ENCODE peak calls at places on chromosomes 11 and 22, in seven cellular contexts. One of them, this sample, is unnamed.

GRCh38 chr11:76803811-76804600 is 20.9 kb downstream of the TSKU start:
- DNase-seq in stimulated activated naive CD8-positive, alpha-beta T cell treated with anti-CD3 and anti-CD28 coated beads, Interleukin-15, amount 100 ng/mL, for 72 hours: peak; percentile 62
- DNase-seq in H54: no peak
- DNase-seq in GM23248: peak; percentile 92
- DNase-seq in NCI-H1417: no peak
- DNase-seq in amygdala: no peak
- DNase-seq in HCEC 1CT: no peak
- DNase-seq in this sample: no peak

GRCh38 chr22:38120359-38121110 is 10.1 kb upstream of the BAIAP2L2 start:
- DNase-seq in stimulated activated naive CD8-positive, alpha-beta T cell treated with anti-CD3 and anti-CD28 coated beads, Interleukin-15, amount 100 ng/mL, for 72 hours: no peak
- DNase-seq in H54: no peak
- DNase-seq in GM23248: no peak
- DNase-seq in NCI-H1417: no peak
- DNase-seq in amygdala: no peak
- DNase-seq in HCEC 1CT: no peak
- DNase-seq in this sample: no peak

GRCh38 chr22:37230673-37231405 is 13.2 kb downstream of the RAC2 start:
- DNase-seq in stimulated activated naive CD8-positive, alpha-beta T cell treated with anti-CD3 and anti-CD28 coated beads, Interleukin-15, amount 100 ng/mL, for 72 hours: peak; percentile 79
- DNase-seq in H54: no peak
- DNase-seq in GM23248: no peak
- DNase-seq in NCI-H1417: no peak
- DNase-seq in amygdala: no peak
- DNase-seq in HCEC 1CT: no peak
- DNase-seq in this sample: no peak

GRCh38 chr11:76783901-76784813 is 1.0 kb downstream of the TSKU start:
- DNase-seq in stimulated activated naive CD8-positive, alpha-beta T cell treated with anti-CD3 and anti-CD28 coated beads, Interleukin-15, amount 100 ng/mL, for 72 hours: no peak
- DNase-seq in H54: peak; percentile 79
- DNase-seq in GM23248: peak; percentile 95
- DNase-seq in NCI-H1417: peak; percentile 61
- DNase-seq in amygdala: no peak
- DNase-seq in HCEC 1CT: peak; percentile 64
- DNase-seq in this sample: peak; percentile 83

GRCh38 chr11:26621147-26621546 is 49.1 kb upstream of the MUC15 start:
- DNase-seq in stimulated activated naive CD8-positive, alpha-beta T cell treated with anti-CD3 and anti-CD28 coated beads, Interleukin-15, amount 100 ng/mL, for 72 hours: no peak
- DNase-seq in H54: peak; percentile 26
- DNase-seq in GM23248: peak; percentile 93
- DNase-seq in NCI-H1417: no peak
- DNase-seq in amygdala: no peak
- DNase-seq in HCEC 1CT: peak; percentile 93
- DNase-seq in this sample: peak; percentile 49

GRCh38 chr11:86172894-86173293 is 71.7 kb upstream of the EED start:
- DNase-seq in stimulated activated naive CD8-positive, alpha-beta T cell treated with anti-CD3 and anti-CD28 coated beads, Interleukin-15, amount 100 ng/mL, for 72 hours: no peak
- DNase-seq in H54: no peak
- DNase-seq in GM23248: peak; percentile 67
- DNase-seq in NCI-H1417: no peak
- DNase-seq in amygdala: no peak
- DNase-seq in HCEC 1CT: no peak
- DNase-seq in this sample: no peak

GRCh38 chr22:50723991-50724390 is 14.0 kb upstream of the ACR start:
- DNase-seq in stimulated activated naive CD8-positive, alpha-beta T cell treated with anti-CD3 and anti-CD28 coated beads, Interleukin-15, amount 100 ng/mL, for 72 hours: no peak
- DNase-seq in H54: no peak
- DNase-seq in GM23248: no peak
- DNase-seq in NCI-H1417: no peak
- DNase-seq in amygdala: no peak
- DNase-seq in HCEC 1CT: no peak
- DNase-seq in this sample: no peak

GRCh38 chr11:105799263-105799662 is 189.4 kb downstream of the GRIA4 start:
- DNase-seq in stimulated activated naive CD8-positive, alpha-beta T cell treated with anti-CD3 and anti-CD28 coated beads, Interleukin-15, amount 100 ng/mL, for 72 hours: no peak
- DNase-seq in H54: no peak
- DNase-seq in GM23248: no peak
- DNase-seq in NCI-H1417: no peak
- DNase-seq in amygdala: no peak
- DNase-seq in HCEC 1CT: no peak
- DNase-seq in this sample: no peak

GRCh38 chr22:46701262-46701661 is 36.8 kb downstream of the CERK start:
- DNase-seq in stimulated activated naive CD8-positive, alpha-beta T cell treated with anti-CD3 and anti-CD28 coated beads, Interleukin-15, amount 100 ng/mL, for 72 hours: no peak
- DNase-seq in H54: no peak
- DNase-seq in GM23248: no peak
- DNase-seq in NCI-H1417: no peak
- DNase-seq in amygdala: no peak
- DNase-seq in HCEC 1CT: no peak
- DNase-seq in this sample: no peak

GRCh38 chr11:102639656-102640055 is 14.5 kb upstream of the MMP20 start:
- DNase-seq in stimulated activated naive CD8-positive, alpha-beta T cell treated with anti-CD3 and anti-CD28 coated beads, Interleukin-15, amount 100 ng/mL, for 72 hours: no peak
- DNase-seq in H54: no peak
- DNase-seq in GM23248: no peak
- DNase-seq in NCI-H1417: no peak
- DNase-seq in amygdala: no peak
- DNase-seq in HCEC 1CT: no peak
- DNase-seq in this sample: no peak

GRCh38 chr11:124841765-124842700 is 23.2 kb upstream of the ROBO3 start:
- DNase-seq in stimulated activated naive CD8-positive, alpha-beta T cell treated with anti-CD3 and anti-CD28 coated beads, Interleukin-15, amount 100 ng/mL, for 72 hours: no peak
- DNase-seq in H54: no peak
- DNase-seq in GM23248: no peak
- DNase-seq in NCI-H1417: peak; percentile 58
- DNase-seq in amygdala: no peak
- DNase-seq in HCEC 1CT: no peak
- DNase-seq in this sample: no peak

GRCh38 chr11:107769189-107769588 is 57.3 kb upstream of the SLN start:
- DNase-seq in stimulated activated naive CD8-positive, alpha-beta T cell treated with anti-CD3 and anti-CD28 coated beads, Interleukin-15, amount 100 ng/mL, for 72 hours: no peak
- DNase-seq in H54: no peak
- DNase-seq in GM23248: peak; percentile 85
- DNase-seq in NCI-H1417: no peak
- DNase-seq in amygdala: no peak
- DNase-seq in HCEC 1CT: peak; percentile 52
- DNase-seq in this sample: no peak

GRCh38 chr11:46594785-46595184 is 962 bp upstream of the AMBRA1 start:
- DNase-seq in stimulated activated naive CD8-positive, alpha-beta T cell treated with anti-CD3 and anti-CD28 coated beads, Interleukin-15, amount 100 ng/mL, for 72 hours: no peak
- DNase-seq in H54: no peak
- DNase-seq in GM23248: no peak
- DNase-seq in NCI-H1417: no peak
- DNase-seq in amygdala: no peak
- DNase-seq in HCEC 1CT: no peak
- DNase-seq in this sample: no peak

GRCh38 chr11:225734-226453 is 10.2 kb downstream of the SIRT3 start:
- DNase-seq in stimulated activated naive CD8-positive, alpha-beta T cell treated with anti-CD3 and anti-CD28 coated beads, Interleukin-15, amount 100 ng/mL, for 72 hours: no peak
- DNase-seq in H54: no peak
- DNase-seq in GM23248: peak; percentile 62
- DNase-seq in NCI-H1417: no peak
- DNase-seq in amygdala: no peak
- DNase-seq in HCEC 1CT: peak; percentile 27
- DNase-seq in this sample: no peak

GRCh38 chr22:42929838-42930155 is 72.7 kb upstream of the ARFGAP3 start:
- DNase-seq in stimulated activated naive CD8-positive, alpha-beta T cell treated with anti-CD3 and anti-CD28 coated beads, Interleukin-15, amount 100 ng/mL, for 72 hours: no peak
- DNase-seq in H54: no peak
- DNase-seq in GM23248: peak; percentile 39
- DNase-seq in NCI-H1417: no peak
- DNase-seq in amygdala: no peak
- DNase-seq in HCEC 1CT: no peak
- DNase-seq in this sample: no peak

GRCh38 chr11:120211522-120212258 is 858 bp downstream of the OAF start:
- DNase-seq in stimulated activated naive CD8-positive, alpha-beta T cell treated with anti-CD3 and anti-CD28 coated beads, Interleukin-15, amount 100 ng/mL, for 72 hours: no peak
- DNase-seq in H54: no peak
- DNase-seq in GM23248: peak; percentile 57
- DNase-seq in NCI-H1417: no peak
- DNase-seq in amygdala: no peak
- DNase-seq in HCEC 1CT: no peak
- DNase-seq in this sample: no peak

GRCh38 chr22:48592931-48593330 is 1234.7 kb downstream of the BRD1 start:
- DNase-seq in stimulated activated naive CD8-positive, alpha-beta T cell treated with anti-CD3 and anti-CD28 coated beads, Interleukin-15, amount 100 ng/mL, for 72 hours: no peak
- DNase-seq in H54: no peak
- DNase-seq in GM23248: no peak
- DNase-seq in NCI-H1417: no peak
- DNase-seq in amygdala: no peak
- DNase-seq in HCEC 1CT: no peak
- DNase-seq in this sample: no peak

GRCh38 chr11:1931326-1931725 is 11.8 kb downstream of the TNNT3 start:
- DNase-seq in stimulated activated naive CD8-positive, alpha-beta T cell treated with anti-CD3 and anti-CD28 coated beads, Interleukin-15, amount 100 ng/mL, for 72 hours: no peak
- DNase-seq in H54: no peak
- DNase-seq in GM23248: peak; percentile 42
- DNase-seq in NCI-H1417: no peak
- DNase-seq in amygdala: no peak
- DNase-seq in HCEC 1CT: peak; percentile 11
- DNase-seq in this sample: peak; percentile 25

GRCh38 chr11:64000740-64001514 is 14.7 kb downstream of the OTUB1 start:
- DNase-seq in stimulated activated naive CD8-positive, alpha-beta T cell treated with anti-CD3 and anti-CD28 coated beads, Interleukin-15, amount 100 ng/mL, for 72 hours: no peak
- DNase-seq in H54: no peak
- DNase-seq in GM23248: peak; percentile 16
- DNase-seq in NCI-H1417: no peak
- DNase-seq in amygdala: no peak
- DNase-seq in HCEC 1CT: no peak
- DNase-seq in this sample: no peak

GRCh38 chr11:57303990-57304579 is 20.7 kb downstream of the TNKS1BP1 start:
- DNase-seq in stimulated activated naive CD8-positive, alpha-beta T cell treated with anti-CD3 and anti-CD28 coated beads, Interleukin-15, amount 100 ng/mL, for 72 hours: no peak
- DNase-seq in H54: no peak
- DNase-seq in GM23248: peak; percentile 80
- DNase-seq in NCI-H1417: peak; percentile 85
- DNase-seq in amygdala: no peak
- DNase-seq in HCEC 1CT: no peak
- DNase-seq in this sample: peak; percentile 7

GRCh38 chr11:63015521-63016215 is at the start of gene SLC22A8:
- DNase-seq in stimulated activated naive CD8-positive, alpha-beta T cell treated with anti-CD3 and anti-CD28 coated beads, Interleukin-15, amount 100 ng/mL, for 72 hours: no peak
- DNase-seq in H54: no peak
- DNase-seq in GM23248: no peak
- DNase-seq in NCI-H1417: no peak
- DNase-seq in amygdala: no peak
- DNase-seq in HCEC 1CT: no peak
- DNase-seq in this sample: no peak

GRCh38 chr11:64935634-64936081 is at the start of gene GPHA2:
- DNase-seq in stimulated activated naive CD8-positive, alpha-beta T cell treated with anti-CD3 and anti-CD28 coated beads, Interleukin-15, amount 100 ng/mL, for 72 hours: no peak
- DNase-seq in H54: no peak
- DNase-seq in GM23248: peak; percentile 20
- DNase-seq in NCI-H1417: no peak
- DNase-seq in amygdala: no peak
- DNase-seq in HCEC 1CT: no peak
- DNase-seq in this sample: no peak

GRCh38 chr22:50733521-50734342 is 4.3 kb upstream of the ACR start:
- DNase-seq in stimulated activated naive CD8-positive, alpha-beta T cell treated with anti-CD3 and anti-CD28 coated beads, Interleukin-15, amount 100 ng/mL, for 72 hours: no peak
- DNase-seq in H54: no peak
- DNase-seq in GM23248: peak; percentile 65
- DNase-seq in NCI-H1417: no peak
- DNase-seq in amygdala: no peak
- DNase-seq in HCEC 1CT: peak; percentile 46
- DNase-seq in this sample: no peak

GRCh38 chr22:22935546-22936157 is 48.0 kb downstream of the IGLL5 start:
- DNase-seq in stimulated activated naive CD8-positive, alpha-beta T cell treated with anti-CD3 and anti-CD28 coated beads, Interleukin-15, amount 100 ng/mL, for 72 hours: no peak
- DNase-seq in H54: no peak
- DNase-seq in GM23248: no peak
- DNase-seq in NCI-H1417: no peak
- DNase-seq in amygdala: no peak
- DNase-seq in HCEC 1CT: no peak
- DNase-seq in this sample: peak; percentile 41

GRCh38 chr11:115215694-115216615 is 288.3 kb downstream of the CADM1 start:
- DNase-seq in stimulated activated naive CD8-positive, alpha-beta T cell treated with anti-CD3 and anti-CD28 coated beads, Interleukin-15, amount 100 ng/mL, for 72 hours: no peak
- DNase-seq in H54: no peak
- DNase-seq in GM23248: peak; percentile 19
- DNase-seq in NCI-H1417: peak; percentile 37
- DNase-seq in amygdala: no peak
- DNase-seq in HCEC 1CT: no peak
- DNase-seq in this sample: no peak

GRCh38 chr11:99814738-99815137 is 794.0 kb downstream of the CNTN5 start:
- DNase-seq in stimulated activated naive CD8-positive, alpha-beta T cell treated with anti-CD3 and anti-CD28 coated beads, Interleukin-15, amount 100 ng/mL, for 72 hours: no peak
- DNase-seq in H54: no peak
- DNase-seq in GM23248: no peak
- DNase-seq in NCI-H1417: no peak
- DNase-seq in amygdala: no peak
- DNase-seq in HCEC 1CT: no peak
- DNase-seq in this sample: no peak

GRCh38 chr22:30856699-30857098 is 111.9 kb downstream of the MORC2 start:
- DNase-seq in stimulated activated naive CD8-positive, alpha-beta T cell treated with anti-CD3 and anti-CD28 coated beads, Interleukin-15, amount 100 ng/mL, for 72 hours: no peak
- DNase-seq in H54: no peak
- DNase-seq in GM23248: no peak
- DNase-seq in NCI-H1417: no peak
- DNase-seq in amygdala: no peak
- DNase-seq in HCEC 1CT: no peak
- DNase-seq in this sample: no peak

GRCh38 chr11:9138612-9139579 is 47.5 kb upstream of the SCUBE2 start:
- DNase-seq in stimulated activated naive CD8-positive, alpha-beta T cell treated with anti-CD3 and anti-CD28 coated beads, Interleukin-15, amount 100 ng/mL, for 72 hours: no peak
- DNase-seq in H54: peak; percentile 81
- DNase-seq in GM23248: peak; percentile 93
- DNase-seq in NCI-H1417: peak; percentile 91
- DNase-seq in amygdala: no peak
- DNase-seq in HCEC 1CT: peak; percentile 89
- DNase-seq in this sample: peak; percentile 57

This sample was measured in 8988T.